ENCODE peak calls at places on chromosomes 3 and 15, in nine cellular contexts. O, F, Q, S, U, V, J, G and B are unnamed samples.

GRCh38 chr15:83653639-83654378 is at the start of gene ADAMTSL3:
- DNase-seq in O (no peak), F (peak; percentile 33), Q (peak; percentile 51), S (peak; percentile 61), U (peak; percentile 96), V (peak; percentile 74), J (peak; percentile 90), G (peak; percentile 25), B (peak; percentile 94)

GRCh38 chr3:125156491-125156890 is 56.1 kb downstream of the SLC12A8 start:
- DNase-seq in O (no peak), F (no peak), Q (no peak), S (no peak), U (no peak), V (no peak), J (no peak), G (no peak), B (no peak)

GRCh38 chr3:151434151-151434890 is 26.5 kb downstream of the IGSF10 start:
- DNase-seq in O (no peak), F (peak; percentile 93), Q (peak; percentile 94), S (no peak), U (no peak), V (no peak), J (no peak), G (no peak), B (no peak)

GRCh38 chr15:44015555-44015954 is 179.5 kb downstream of the FRMD5 start:
- DNase-seq in O (no peak), F (no peak), Q (peak; percentile 37), S (no peak), U (no peak), V (no peak), J (no peak), G (no peak), B (no peak)

GRCh38 chr15:70585707-70586034 is 177.7 kb downstream of the UACA start:
- DNase-seq in O (no peak), F (no peak), Q (no peak), S (no peak), U (no peak), V (no peak), J (no peak), G (no peak), B (no peak)

GRCh38 chr3:58737644-58738043 is 71.1 kb upstream of the FAM3D start:
- DNase-seq in O (no peak), F (no peak), Q (no peak), S (no peak), U (no peak), V (no peak), J (no peak), G (no peak), B (no peak)

GRCh38 chr3:169869484-169870304 is at the start of gene LRRC31:
- DNase-seq in O (no peak), F (no peak), Q (no peak), S (no peak), U (no peak), V (no peak), J (no peak), G (no peak), B (no peak)

GRCh38 chr3:64319391-64319790 is 94.1 kb upstream of the PRICKLE2 start:
- DNase-seq in O (no peak), F (no peak), Q (no peak), S (no peak), U (no peak), V (no peak), J (no peak), G (no peak), B (peak; percentile 30)

GRCh38 chr15:77069521-77070121 is 1.3 kb downstream of the TSPAN3 start:
- DNase-seq in O (no peak), F (peak; percentile 22), Q (no peak), S (peak; percentile 24), U (no peak), V (peak; percentile 76), J (no peak), G (no peak), B (no peak)

GRCh38 chr15:94023520-94023919 is 207.8 kb upstream of the MCTP2 start:
- DNase-seq in O (no peak), F (no peak), Q (no peak), S (no peak), U (no peak), V (no peak), J (no peak), G (no peak), B (no peak)

GRCh38 chr3:171778493-171778892 is 31.8 kb downstream of the PLD1 start:
- DNase-seq in O (no peak), F (no peak), Q (no peak), S (no peak), U (no peak), V (no peak), J (no peak), G (no peak), B (no peak)

GRCh38 chr3:174498638-174499037 is 360.5 kb upstream of the NAALADL2 start:
- DNase-seq in O (no peak), F (peak; percentile 2), Q (peak; percentile 23), S (no peak), U (no peak), V (no peak), J (no peak), G (no peak), B (no peak)

GRCh38 chr15:48244923-48245322 is 38.8 kb downstream of the SLC12A1 start:
- DNase-seq in O (no peak), F (peak; percentile 84), Q (no peak), S (no peak), U (no peak), V (no peak), J (no peak), G (no peak), B (no peak)

GRCh38 chr15:62899090-62899493 is 143.5 kb upstream of the TPM1 start:
- DNase-seq in O (no peak), F (no peak), Q (no peak), S (no peak), U (no peak), V (no peak), J (peak; percentile 52), G (peak; percentile 66), B (no peak)

GRCh38 chr15:95410757-95411156 is 919.7 kb upstream of the NR2F2 start:
- DNase-seq in O (no peak), F (no peak), Q (no peak), S (no peak), U (no peak), V (no peak), J (no peak), G (no peak), B (no peak)

GRCh38 chr3:104564045-104564643 is 802.6 kb upstream of the ALCAM start:
- DNase-seq in O (peak; percentile 9), F (peak; percentile 50), Q (peak; percentile 54), S (peak; percentile 69), U (no peak), V (peak; percentile 56), J (peak; percentile 25), G (no peak), B (peak; percentile 2)

GRCh38 chr3:2944628-2945027 is 165.5 kb downstream of the IL5RA start:
- DNase-seq in O (no peak), F (no peak), Q (no peak), S (no peak), U (no peak), V (no peak), J (no peak), G (no peak), B (no peak)

GRCh38 chr15:31306036-31306425 is 20.6 kb upstream of the KLF13 start:
- DNase-seq in O (no peak), F (no peak), Q (no peak), S (no peak), U (no peak), V (no peak), J (no peak), G (no peak), B (no peak)

GRCh38 chr3:137792633-137793271 is 28.6 kb downstream of the SOX14 start:
- DNase-seq in O (no peak), F (peak; percentile 27), Q (peak; percentile 22), S (peak; percentile 25), U (no peak), V (no peak), J (peak; percentile 54), G (no peak), B (peak; percentile 55)

GRCh38 chr3:13876451-13876850 is 3.4 kb downstream of the WNT7A start:
- DNase-seq in O (no peak), F (no peak), Q (no peak), S (no peak), U (peak; percentile 21), V (no peak), J (no peak), G (no peak), B (no peak)
- H3K27me3 ChIP-seq in O (peaks cover 6% of the 10 kb centered on the region), F (no peaks in the 10 kb centered on the region), Q (peaks cover 24% of the 10 kb centered on the region), S (peaks cover 56% of the 10 kb centered on the region), U (no peaks in the 10 kb centered on the region), V (peaks cover 13% of the 10 kb centered on the region), J (no peaks in the 10 kb centered on the region), G (peaks cover 9% of the 10 kb centered on the region), B (peaks cover 63% of the 10 kb centered on the region)

GRCh38 chr3:184257083-184257915 is 4.1 kb downstream of the CAMK2N2 start:
- DNase-seq in O (no peak), F (no peak), Q (no peak), S (no peak), U (no peak), V (no peak), J (no peak), G (no peak), B (peak; percentile 19)
- H3K27me3 ChIP-seq in O (no peaks in the 10 kb centered on the region), F (no peaks in the 10 kb centered on the region), Q (peaks cover 29% of the 10 kb centered on the region), S (no peaks in the 10 kb centered on the region), U (no peaks in the 10 kb centered on the region), V (no peaks in the 10 kb centered on the region), J (no peaks in the 10 kb centered on the region), G (peaks cover 14% of the 10 kb centered on the region), B (peaks cover 43% of the 10 kb centered on the region)

DNA sequence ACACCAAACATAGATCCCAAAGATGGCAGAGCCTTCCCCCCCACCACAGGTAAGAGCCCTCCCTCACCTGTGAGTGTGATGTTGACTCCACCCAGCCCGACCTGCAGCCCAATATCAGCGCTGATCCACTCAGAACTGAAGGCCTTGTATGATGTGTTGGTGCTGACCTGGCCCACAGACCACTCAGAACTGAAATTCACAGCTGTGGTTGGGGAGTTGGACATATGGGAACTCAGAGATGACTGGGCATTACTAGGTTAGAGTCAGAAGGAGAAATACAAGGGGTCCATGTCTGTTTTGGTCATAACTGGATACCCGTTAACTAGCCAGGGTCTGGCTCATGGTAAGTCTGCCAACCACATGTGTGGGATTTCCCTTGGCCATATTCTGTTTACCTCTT is 6.9 kb downstream of the DUOXA2 start:
- DNase-seq in O (no peak), F (no peak), Q (no peak), S (no peak), U (peak; percentile 31), V (no peak), J (no peak), G (no peak), B (no peak)
- H3K27me3 ChIP-seq in O (no peaks in the 10 kb centered on the region), F (peaks cover 9% of the 10 kb centered on the region), Q (peaks cover 30% of the 10 kb centered on the region), S (peaks cover 21% of the 10 kb centered on the region), U (no peaks in the 10 kb centered on the region), V (peaks cover 3% of the 10 kb centered on the region), J (peaks cover 5% of the 10 kb centered on the region), G (no peaks in the 10 kb centered on the region), B (peaks cover 47% of the 10 kb centered on the region)

DNA sequence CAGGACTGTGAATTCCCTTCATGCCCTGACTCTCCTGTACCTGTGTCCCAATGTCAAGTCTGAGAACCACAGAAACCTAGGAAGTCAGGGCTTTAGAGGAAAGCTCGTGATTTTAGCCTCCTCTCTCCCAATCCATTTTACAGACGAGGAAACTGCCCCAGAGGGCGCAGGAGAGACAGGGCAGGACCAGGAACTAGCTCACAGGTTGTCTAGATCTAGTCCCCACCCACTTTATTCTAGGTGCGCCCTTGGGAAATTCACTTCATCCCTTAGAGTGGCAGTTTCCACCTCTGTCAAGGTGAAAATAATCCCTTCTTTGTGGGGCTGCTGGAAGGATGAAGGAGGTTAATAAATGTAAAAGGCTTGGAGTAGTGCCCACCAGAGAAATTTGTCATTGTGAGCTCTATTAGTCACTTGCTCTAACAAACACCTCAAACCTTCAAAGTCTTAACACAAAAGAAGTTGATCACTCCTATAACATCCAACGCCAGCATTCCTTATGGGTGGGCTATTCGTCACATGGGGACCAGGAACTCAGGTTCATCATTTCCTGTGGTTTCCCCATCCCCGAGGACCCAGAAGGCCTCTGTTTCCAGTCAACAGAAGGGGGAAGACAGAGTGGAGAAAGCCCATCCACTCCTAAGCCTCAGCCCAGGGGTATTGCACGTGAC is 282.3 kb downstream of the XXYLT1 start:
- DNase-seq in O (no peak), F (peak; percentile 33), Q (no peak), S (no peak), U (no peak), V (no peak), J (no peak), G (peak; percentile 0), B (no peak)
- H3K27me3 ChIP-seq in O (no peaks in the 10 kb centered on the region), F (no peaks in the 10 kb centered on the region), Q (peaks cover 5% of the 10 kb centered on the region), S (no peaks in the 10 kb centered on the region), U (no peaks in the 10 kb centered on the region), V (no peaks in the 10 kb centered on the region), J (no peaks in the 10 kb centered on the region), G (no peaks in the 10 kb centered on the region), B (no peaks in the 10 kb centered on the region)